ENCODE peak calls at places on chromosomes 13 and 19, in seven cellular contexts. P, C, I, T, Q, U and D are unnamed samples.

GRCh38 chr19:32611161-32611560 is 30.2 kb downstream of the PDCD5 start:
- DNase-seq in Q (no peak), C (no peak), T (no peak), I (no peak), U (no peak), P (no peak), D (no peak)

GRCh38 chr13:29465741-29466293 is 129.7 kb downstream of the SLC7A1 start:
- DNase-seq in U (peak; percentile 83), Q (no peak), C (no peak), P (peak; percentile 66), T (peak; percentile 57), I (no peak), D (peak; percentile 72)

GRCh38 chr13:45120967-45121366 is 657 bp downstream of the GTF2F2 start:
- DNase-seq in P (no peak), I (no peak), T (no peak), Q (no peak), U (no peak), C (no peak), D (no peak)

GRCh38 chr13:113647351-113648217 is 10.4 kb downstream of the ATP4B start:
- DNase-seq in P (peak; percentile 1), C (peak; percentile 49), T (peak; percentile 88), Q (no peak), U (peak; percentile 54), I (no peak), D (peak; percentile 78)

GRCh38 chr19:13460045-13460444 is 46.2 kb downstream of the CACNA1A start:
- DNase-seq in P (no peak), I (no peak), C (no peak), T (no peak), U (no peak), Q (no peak), D (peak; percentile 14)

GRCh38 chr13:44142911-44143665 is 230.5 kb upstream of the SERP2 start:
- DNase-seq in P (no peak), I (no peak), U (peak; percentile 76), Q (no peak), T (no peak), C (peak; percentile 28), D (peak; percentile 82)

GRCh38 chr19:7767487-7767886 is 4.4 kb downstream of the CLEC4M start:
- DNase-seq in Q (no peak), I (no peak), P (no peak), U (no peak), C (no peak), T (no peak), D (no peak)

GRCh38 chr13:49213539-49213938 is 6.6 kb upstream of the MLNR start:
- DNase-seq in U (no peak), C (no peak), I (no peak), P (no peak), Q (no peak), T (no peak), D (no peak)

GRCh38 chr13:21531475-21531874 is 72.4 kb upstream of the ZDHHC20 start:
- DNase-seq in T (no peak), C (no peak), U (no peak), I (no peak), P (no peak), Q (no peak), D (no peak)

GRCh38 chr19:38184815-38185214 is 39.2 kb downstream of the DPF1 start:
- DNase-seq in P (no peak), Q (no peak), U (no peak), C (no peak), T (no peak), I (no peak), D (no peak)

GRCh38 chr19:40398417-40399056 is 8.6 kb upstream of the HIPK4 start:
- DNase-seq in I (peak; percentile 67), P (no peak), C (peak; percentile 25), T (peak; percentile 54), Q (peak; percentile 78), U (peak; percentile 55), D (no peak)

GRCh38 chr13:97629601-97630272 is 195.8 kb downstream of the RAP2A start:
- DNase-seq in U (no peak), T (no peak), Q (no peak), C (no peak), P (no peak), I (no peak), D (no peak)

GRCh38 chr19:13051581-13052165 is 51.0 kb downstream of the LYL1 start:
- DNase-seq in C (peak; percentile 49), I (no peak), T (no peak), Q (no peak), P (no peak), U (peak; percentile 52), D (peak; percentile 22)